ENCODE peak calls at places on chromosomes 5 and 9, in ten cellular contexts. One of them, this sample, is unnamed.

GRCh38 chr5:138149530-138149929 is 10.3 kb upstream of the NME5 start:
- DNase-seq in IMR-90: peak
- DNase-seq in colonic mucosa: no peak
- DNase-seq in kidney: no peak
- DNase-seq in astrocyte: peak
- DNase-seq in HepG2: no peak
- DNase-seq in mammary epithelial cell: no peak
- DNase-seq in fibroblast of lung: peak
- DNase-seq in SK-N-SH: no peak
- DNase-seq in HCT116: no peak
- DNase-seq in this sample: peak

GRCh38 chr9:116550728-116551436 is 136.2 kb upstream of the TRIM32 start:
- DNase-seq in IMR-90: peak
- DNase-seq in colonic mucosa: no peak
- DNase-seq in kidney: no peak
- DNase-seq in astrocyte: peak
- DNase-seq in HepG2: no peak
- DNase-seq in mammary epithelial cell: peak
- DNase-seq in fibroblast of lung: peak
- DNase-seq in SK-N-SH: no peak
- DNase-seq in HCT116: no peak
- DNase-seq in this sample: no peak

GRCh38 chr9:136719212-136719880 is 7.0 kb downstream of the DIPK1B start:
- DNase-seq in IMR-90: no peak
- DNase-seq in colonic mucosa: no peak
- DNase-seq in kidney: peak
- DNase-seq in astrocyte: no peak
- DNase-seq in HepG2: no peak
- DNase-seq in mammary epithelial cell: no peak
- DNase-seq in fibroblast of lung: no peak
- DNase-seq in SK-N-SH: no peak
- DNase-seq in HCT116: no peak
- DNase-seq in this sample: no peak

GRCh38 chr5:43155394-43156096 is 34.8 kb downstream of the ZNF131 start:
- DNase-seq in IMR-90: no peak
- DNase-seq in colonic mucosa: no peak
- DNase-seq in kidney: no peak
- DNase-seq in astrocyte: no peak
- DNase-seq in HepG2: no peak
- DNase-seq in mammary epithelial cell: no peak
- DNase-seq in fibroblast of lung: no peak
- DNase-seq in SK-N-SH: no peak
- DNase-seq in HCT116: no peak
- DNase-seq in this sample: peak

GRCh38 chr9:93809204-93809940 is 145.8 kb downstream of the BARX1 start:
- DNase-seq in IMR-90: no peak
- DNase-seq in colonic mucosa: no peak
- DNase-seq in kidney: no peak
- DNase-seq in astrocyte: no peak
- DNase-seq in HepG2: no peak
- DNase-seq in mammary epithelial cell: no peak
- DNase-seq in fibroblast of lung: no peak
- DNase-seq in SK-N-SH: peak
- DNase-seq in HCT116: no peak
- DNase-seq in this sample: peak

GRCh38 chr9:27276182-27277030 is 20.5 kb downstream of the EQTN start:
- DNase-seq in IMR-90: peak
- DNase-seq in colonic mucosa: peak
- DNase-seq in kidney: no peak
- DNase-seq in astrocyte: peak
- DNase-seq in HepG2: peak
- DNase-seq in mammary epithelial cell: peak
- DNase-seq in fibroblast of lung: peak
- DNase-seq in SK-N-SH: peak
- DNase-seq in HCT116: peak
- DNase-seq in this sample: no peak

GRCh38 chr5:109833946-109834345 is 144.2 kb downstream of the MAN2A1 start:
- DNase-seq in IMR-90: peak
- DNase-seq in colonic mucosa: no peak
- DNase-seq in kidney: no peak
- DNase-seq in astrocyte: peak
- DNase-seq in HepG2: no peak
- DNase-seq in mammary epithelial cell: no peak
- DNase-seq in fibroblast of lung: peak
- DNase-seq in SK-N-SH: no peak
- DNase-seq in HCT116: no peak
- DNase-seq in this sample: no peak

GRCh38 chr5:71663166-71663565 is 55.9 kb upstream of the CARTPT start:
- DNase-seq in IMR-90: no peak
- DNase-seq in colonic mucosa: no peak
- DNase-seq in kidney: no peak
- DNase-seq in astrocyte: no peak
- DNase-seq in HepG2: no peak
- DNase-seq in mammary epithelial cell: no peak
- DNase-seq in fibroblast of lung: no peak
- DNase-seq in SK-N-SH: no peak
- DNase-seq in HCT116: no peak
- DNase-seq in this sample: no peak

GRCh38 chr5:53985796-53986195 is 324.6 kb downstream of the ARL15 start:
- DNase-seq in IMR-90: no peak
- DNase-seq in colonic mucosa: no peak
- DNase-seq in kidney: no peak
- DNase-seq in astrocyte: no peak
- DNase-seq in HepG2: no peak
- DNase-seq in mammary epithelial cell: no peak
- DNase-seq in fibroblast of lung: no peak
- DNase-seq in SK-N-SH: no peak
- DNase-seq in HCT116: no peak
- DNase-seq in this sample: no peak

GRCh38 chr9:112348993-112349333 is 15.5 kb upstream of the PTBP3 start:
- DNase-seq in IMR-90: no peak
- DNase-seq in colonic mucosa: no peak
- DNase-seq in kidney: no peak
- DNase-seq in astrocyte: no peak
- DNase-seq in HepG2: no peak
- DNase-seq in mammary epithelial cell: no peak
- DNase-seq in fibroblast of lung: no peak
- DNase-seq in SK-N-SH: no peak
- DNase-seq in HCT116: no peak
- DNase-seq in this sample: no peak
- H3K4me3 ChIP-seq in IMR-90: no peak
- H3K4me3 ChIP-seq in colonic mucosa: peak
- H3K4me3 ChIP-seq in kidney: peak
- H3K4me3 ChIP-seq in astrocyte: peak
- H3K4me3 ChIP-seq in HepG2: no peak
- H3K4me3 ChIP-seq in mammary epithelial cell: no peak
- H3K4me3 ChIP-seq in fibroblast of lung: no peak
- H3K4me3 ChIP-seq in SK-N-SH: no peak
- H3K4me3 ChIP-seq in HCT116: no peak
- H3K4me3 ChIP-seq in this sample: peak

DNA sequence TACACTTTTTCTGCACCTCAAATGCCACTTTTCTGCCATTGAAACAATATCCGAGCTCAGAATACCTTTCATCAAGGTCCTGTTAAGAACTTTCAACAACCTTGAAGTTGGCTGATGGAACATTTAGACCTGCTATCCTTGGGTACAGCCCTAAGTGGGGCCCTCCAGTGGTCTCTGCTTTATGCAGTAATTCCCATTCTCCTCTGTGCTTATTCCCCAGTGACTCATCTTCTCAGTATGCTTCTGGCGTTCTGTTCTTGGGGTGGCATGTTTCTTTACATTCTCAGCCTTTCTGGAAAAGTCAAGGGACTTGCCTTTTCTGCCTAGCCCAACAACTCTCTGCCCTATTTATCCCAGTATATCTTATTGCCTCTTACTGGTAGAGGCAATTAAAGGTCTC is 7.1 kb downstream of the ANP32B start:
- DNase-seq in IMR-90: peak
- DNase-seq in colonic mucosa: no peak
- DNase-seq in kidney: no peak
- DNase-seq in astrocyte: peak
- DNase-seq in HepG2: no peak
- DNase-seq in mammary epithelial cell: peak
- DNase-seq in fibroblast of lung: peak
- DNase-seq in SK-N-SH: peak
- DNase-seq in HCT116: no peak
- DNase-seq in this sample: peak
- TF ChIP-seq CTCF in IMR-90: peak
- TF ChIP-seq CTCF in colonic mucosa: no peak
- TF ChIP-seq CTCF in kidney: no peak
- TF ChIP-seq CTCF in astrocyte: peak
- TF ChIP-seq CTCF in HepG2: no peak
- TF ChIP-seq CTCF in mammary epithelial cell: peak
- TF ChIP-seq CTCF in fibroblast of lung: peak
- TF ChIP-seq CTCF in SK-N-SH: peak
- TF ChIP-seq CTCF in HCT116: no peak
- TF ChIP-seq CTCF in this sample: peak

GRCh38 chr9:114910541-114910940 is 19.9 kb downstream of the TNFSF8 start:
- DNase-seq in IMR-90: no peak
- DNase-seq in colonic mucosa: no peak
- DNase-seq in kidney: no peak
- DNase-seq in astrocyte: no peak
- DNase-seq in HepG2: no peak
- DNase-seq in mammary epithelial cell: no peak
- DNase-seq in fibroblast of lung: peak
- DNase-seq in SK-N-SH: no peak
- DNase-seq in HCT116: no peak
- DNase-seq in this sample: no peak
- H3K9ac ChIP-seq in IMR-90: no peak
- H3K9ac ChIP-seq in colonic mucosa: no peak
- H3K9ac ChIP-seq in kidney: no peak
- H3K9ac ChIP-seq in astrocyte: no peak
- H3K9ac ChIP-seq in HepG2: no peak
- H3K9ac ChIP-seq in mammary epithelial cell: no peak
- H3K9ac ChIP-seq in fibroblast of lung: no peak
- H3K9ac ChIP-seq in SK-N-SH: no peak
- H3K9ac ChIP-seq in HCT116: no peak
- H3K9ac ChIP-seq in this sample: no peak

GRCh38 chr9:133146746-133147411 is 16.8 kb downstream of the GBGT1 start:
- DNase-seq in IMR-90: no peak
- DNase-seq in colonic mucosa: no peak
- DNase-seq in kidney: no peak
- DNase-seq in astrocyte: no peak
- DNase-seq in HepG2: no peak
- DNase-seq in mammary epithelial cell: no peak
- DNase-seq in fibroblast of lung: no peak
- DNase-seq in SK-N-SH: no peak
- DNase-seq in HCT116: no peak
- DNase-seq in this sample: no peak
- H3K4me3 ChIP-seq in IMR-90: no peak
- H3K4me3 ChIP-seq in colonic mucosa: no peak
- H3K4me3 ChIP-seq in kidney: no peak
- H3K4me3 ChIP-seq in astrocyte: no peak
- H3K4me3 ChIP-seq in HepG2: no peak
- H3K4me3 ChIP-seq in mammary epithelial cell: peak
- H3K4me3 ChIP-seq in fibroblast of lung: no peak
- H3K4me3 ChIP-seq in SK-N-SH: peak
- H3K4me3 ChIP-seq in HCT116: peak
- H3K4me3 ChIP-seq in this sample: peak

GRCh38 chr5:39598641-39599248 is 174.0 kb upstream of the DAB2 start:
- DNase-seq in IMR-90: no peak
- DNase-seq in colonic mucosa: no peak
- DNase-seq in kidney: no peak
- DNase-seq in astrocyte: no peak
- DNase-seq in HepG2: no peak
- DNase-seq in mammary epithelial cell: no peak
- DNase-seq in fibroblast of lung: no peak
- DNase-seq in SK-N-SH: no peak
- DNase-seq in HCT116: no peak
- DNase-seq in this sample: peak

GRCh38 chr5:39605145-39605544 is 180.4 kb upstream of the DAB2 start:
- DNase-seq in IMR-90: no peak
- DNase-seq in colonic mucosa: no peak
- DNase-seq in kidney: no peak
- DNase-seq in astrocyte: no peak
- DNase-seq in HepG2: no peak
- DNase-seq in mammary epithelial cell: peak
- DNase-seq in fibroblast of lung: no peak
- DNase-seq in SK-N-SH: no peak
- DNase-seq in HCT116: no peak
- DNase-seq in this sample: no peak

GRCh38 chr5:39604491-39604890 is 179.7 kb upstream of the DAB2 start:
- DNase-seq in IMR-90: no peak
- DNase-seq in colonic mucosa: no peak
- DNase-seq in kidney: no peak
- DNase-seq in astrocyte: no peak
- DNase-seq in HepG2: no peak
- DNase-seq in mammary epithelial cell: no peak
- DNase-seq in fibroblast of lung: no peak
- DNase-seq in SK-N-SH: no peak
- DNase-seq in HCT116: no peak
- DNase-seq in this sample: no peak

DNA sequence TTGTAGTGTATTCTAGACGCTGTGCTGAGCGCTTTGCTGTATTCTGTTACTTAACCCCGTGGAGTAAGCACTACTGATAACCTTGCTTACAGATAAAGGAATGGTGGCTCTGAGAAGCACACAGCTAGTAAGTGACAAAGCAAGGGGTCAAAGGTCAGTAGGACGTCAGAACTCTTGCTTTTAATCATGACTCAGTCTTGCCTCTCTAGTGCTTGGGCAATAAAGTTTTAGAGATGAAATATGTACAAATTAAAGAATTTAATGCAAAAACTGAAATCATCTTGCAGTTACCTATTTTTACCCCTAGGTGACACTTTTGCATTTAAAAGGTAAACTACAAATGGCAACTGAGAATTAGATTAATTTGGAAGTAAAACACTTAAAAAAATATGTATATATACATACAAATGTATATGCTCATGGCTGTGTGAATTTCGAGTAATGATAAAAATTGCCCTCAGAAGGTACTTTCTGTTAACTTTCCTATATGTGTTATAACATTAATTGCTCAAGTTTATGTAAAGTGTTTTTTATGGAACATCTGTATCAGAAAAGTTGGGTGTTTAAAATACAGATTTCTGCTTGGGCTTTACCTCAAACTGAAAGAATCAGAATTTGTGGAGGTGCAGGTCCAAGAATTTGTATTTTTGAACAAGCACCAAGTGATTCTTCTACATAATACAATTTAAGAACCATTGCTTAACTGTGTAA is 175.1 kb upstream of the DAB2 start:
- DNase-seq in IMR-90: peak
- DNase-seq in colonic mucosa: no peak
- DNase-seq in kidney: no peak
- DNase-seq in astrocyte: peak
- DNase-seq in HepG2: no peak
- DNase-seq in mammary epithelial cell: peak
- DNase-seq in fibroblast of lung: peak
- DNase-seq in SK-N-SH: no peak
- DNase-seq in HCT116: peak
- DNase-seq in this sample: no peak
- TF ChIP-seq CTCF in IMR-90: peak
- TF ChIP-seq CTCF in colonic mucosa: peak
- TF ChIP-seq CTCF in kidney: peak
- TF ChIP-seq CTCF in astrocyte: peak
- TF ChIP-seq CTCF in HepG2: peak
- TF ChIP-seq CTCF in mammary epithelial cell: peak
- TF ChIP-seq CTCF in fibroblast of lung: peak
- TF ChIP-seq CTCF in SK-N-SH: peak
- TF ChIP-seq CTCF in HCT116: peak
- TF ChIP-seq CTCF in this sample: peak

GRCh38 chr9:21255538-21256212 is 15.9 kb upstream of the IFNA14 start:
- DNase-seq in IMR-90: no peak
- DNase-seq in colonic mucosa: no peak
- DNase-seq in kidney: no peak
- DNase-seq in astrocyte: no peak
- DNase-seq in HepG2: no peak
- DNase-seq in mammary epithelial cell: no peak
- DNase-seq in fibroblast of lung: no peak
- DNase-seq in SK-N-SH: no peak
- DNase-seq in HCT116: no peak
- DNase-seq in this sample: no peak
- H3K9ac ChIP-seq in IMR-90: no peak
- H3K9ac ChIP-seq in colonic mucosa: no peak
- H3K9ac ChIP-seq in kidney: no peak
- H3K9ac ChIP-seq in astrocyte: no peak
- H3K9ac ChIP-seq in HepG2: no peak
- H3K9ac ChIP-seq in mammary epithelial cell: no peak
- H3K9ac ChIP-seq in fibroblast of lung: no peak
- H3K9ac ChIP-seq in SK-N-SH: no peak
- H3K9ac ChIP-seq in HCT116: no peak
- H3K9ac ChIP-seq in this sample: no peak